ENCODE peak calls at places on chromosome X, in four cellular contexts. J is lower lobe of right lung, F is left ventricle myocardium inferior, M is BJ. B is an unnamed sample.

GRCh38 chrX:106952988-106953387 is 32.8 kb downstream of the CLDN2 start:
- DNase-seq in J (no peak), F (no peak), M (no peak), B (no peak)

GRCh38 chrX:10579753-10580060 is 40.7 kb downstream of the MID1 start:
- DNase-seq in J (no peak), F (no peak), M (no peak), B (no peak)

GRCh38 chrX:155056877-155057792 is 13.8 kb downstream of the CMC4 start:
- DNase-seq in J (peak), F (peak), M (no peak), B (no peak)

GRCh38 chrX:53280703-53281320 is 572 bp downstream of the IQSEC2 start:
- DNase-seq in J (no peak), F (peak), M (no peak), B (no peak)

GRCh38 chrX:119984652-119985051 is 41.1 kb upstream of the NKAP start:
- DNase-seq in J (no peak), F (no peak), M (no peak), B (no peak)

GRCh38 chrX:138745215-138745614 is 33.7 kb upstream of the FGF13 start:
- DNase-seq in J (no peak), F (no peak), M (no peak), B (no peak)

GRCh38 chrX:53000447-53001208 is 42.3 kb upstream of the FAM156A start:
- DNase-seq in J (no peak), F (no peak), M (no peak), B (no peak)

GRCh38 chrX:26352891-26353430 is 137.0 kb downstream of the MAGEB5 start:
- DNase-seq in J (no peak), F (no peak), M (no peak), B (no peak)

GRCh38 chrX:129690435-129690834 is 35.7 kb upstream of the APLN start:
- DNase-seq in J (no peak), F (peak), M (no peak), B (no peak)

GRCh38 chrX:116278819-116279218 is 108.3 kb downstream of the AGTR2 start:
- DNase-seq in J (no peak), F (no peak), M (no peak), B (no peak)

GRCh38 chrX:10401239-10401638 is 219.1 kb downstream of the MID1 start:
- DNase-seq in J (no peak), F (no peak), M (no peak), B (no peak)

GRCh38 chrX:65971151-65971550 is 68.7 kb downstream of the VSIG4 start:
- DNase-seq in J (no peak), F (no peak), M (no peak), B (no peak)

GRCh38 chrX:111868726-111869638 is 7.0 kb upstream of the TRPC5OS start:
- DNase-seq in J (no peak), F (no peak), M (no peak), B (no peak)

GRCh38 chrX:1466232-1466661 is 13.5 kb upstream of the ASMTL start:
- DNase-seq in J (peak), F (no peak), M (no peak), B (no peak)

GRCh38 chrX:42022158-42022557 is 98.8 kb upstream of the CASK start:
- DNase-seq in J (no peak), F (no peak), M (no peak), B (no peak)

GRCh38 chrX:10387011-10387410 is 230.2 kb downstream of the CLCN4 start:
- DNase-seq in J (no peak), F (no peak), M (peak), B (no peak)

GRCh38 chrX:68921937-68922456 is 93.2 kb downstream of the EFNB1 start:
- DNase-seq in J (no peak), F (no peak), M (no peak), B (no peak)

GRCh38 chrX:83185010-83185409 is 323.1 kb upstream of the POU3F4 start:
- DNase-seq in J (no peak), F (no peak), M (no peak), B (no peak)

GRCh38 chrX:2502668-2503519 is 2.1 kb upstream of the DHRSX start:
- DNase-seq in J (no peak), F (no peak), M (no peak), B (no peak)

GRCh38 chrX:119410027-119410819 is 11.1 kb downstream of the SLC25A43 start:
- DNase-seq in J (peak), F (no peak), M (peak), B (peak)

GRCh38 chrX:32472364-32472763 is 739.0 kb downstream of the DMD start:
- DNase-seq in J (no peak), F (no peak), M (no peak), B (no peak)

GRCh38 chrX:129980540-129981206 is 1.8 kb upstream of the BCORL1 start:
- DNase-seq in J (peak), F (peak), M (no peak), B (no peak)

GRCh38 chrX:147962476-147962875 is 18.7 kb upstream of the FMR1NB start:
- DNase-seq in J (no peak), F (no peak), M (peak), B (no peak)

GRCh38 chrX:112967341-112967740 is 126.7 kb upstream of the AMOT start:
- DNase-seq in J (no peak), F (no peak), M (no peak), B (no peak)

GRCh38 chrX:68048774-68049173 is 384.5 kb downstream of the OPHN1 start:
- DNase-seq in J (no peak), F (no peak), M (no peak), B (no peak)

GRCh38 chrX:94065091-94065490 is 391.1 kb downstream of the FAM133A start:
- DNase-seq in J (no peak), F (no peak), M (no peak), B (no peak)

GRCh38 chrX:19030805-19031204 is 46.9 kb upstream of the PHKA2 start:
- DNase-seq in J (no peak), F (no peak), M (no peak), B (no peak)

GRCh38 chrX:24133280-24133679 is 16.2 kb upstream of the ZFX start:
- DNase-seq in J (no peak), F (no peak), M (no peak), B (no peak)

GRCh38 chrX:48966796-48967579 is 4.7 kb downstream of the KCND1 start:
- DNase-seq in J (no peak), F (no peak), M (no peak), B (no peak)

GRCh38 chrX:47619486-47620302 is at the start of gene SYN1:
- DNase-seq in J (peak), F (peak), M (no peak), B (no peak)
- TF ChIP-seq CTCF in J (no peak), F (peak), M (no peak), B (peak)

GRCh38 chrX:12958059-12958458 is 16.9 kb upstream of the TMSB4X start:
- DNase-seq in J (no peak), F (no peak), M (no peak), B (no peak)

GRCh38 chrX:12965390-12965940 is 9.4 kb upstream of the TMSB4X start:
- DNase-seq in J (no peak), F (no peak), M (no peak), B (no peak)

GRCh38 chrX:12958461-12958860 is 16.4 kb upstream of the TMSB4X start:
- DNase-seq in J (no peak), F (no peak), M (no peak), B (no peak)

GRCh38 chrX:12962041-12962504 is 12.8 kb upstream of the TMSB4X start:
- DNase-seq in J (no peak), F (no peak), M (no peak), B (no peak)

GRCh38 chrX:12961191-12961718 is 13.7 kb upstream of the TMSB4X start:
- DNase-seq in J (no peak), F (no peak), M (no peak), B (no peak)
- TF ChIP-seq CTCF in J (no peak), F (no peak), M (no peak), B (no peak)

DNA sequence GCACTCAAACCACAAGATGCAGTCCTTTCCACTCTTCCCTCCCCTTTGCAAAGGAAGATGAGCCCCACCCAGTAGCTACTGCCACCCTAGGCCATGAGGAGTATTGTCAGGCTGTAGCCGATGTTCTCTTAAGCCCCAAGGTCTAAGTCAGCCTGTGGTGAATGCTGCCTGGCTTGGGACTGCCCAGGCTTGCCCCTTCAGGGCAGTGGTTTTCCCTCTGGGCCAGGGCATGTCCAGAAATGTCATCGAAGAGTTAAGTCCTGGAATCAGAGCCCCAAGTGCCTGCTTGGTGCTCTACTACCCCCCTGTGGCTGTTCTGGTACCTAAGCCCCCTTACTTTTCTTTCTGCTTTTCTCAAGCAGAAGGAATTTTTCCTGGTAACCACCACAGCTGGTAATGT is 11.8 kb upstream of the PGK1 start:
- DNase-seq in J (no peak), F (no peak), M (peak), B (no peak)
- TF ChIP-seq CTCF in J (no peak), F (no peak), M (peak), B (peak)

GRCh38 chrX:124230573-124231300 is 101.7 kb upstream of the TEX13D start:
- DNase-seq in J (no peak), F (no peak), M (no peak), B (no peak)

GRCh38 chrX:124231454-124231853 is 101.0 kb upstream of the TEX13D start:
- DNase-seq in J (no peak), F (no peak), M (no peak), B (no peak)

GRCh38 chrX:124229374-124229773 is 103.1 kb upstream of the TEX13D start:
- DNase-seq in J (no peak), F (no peak), M (no peak), B (no peak)

GRCh38 chrX:124226129-124226528 is 106.3 kb upstream of the TEX13D start:
- DNase-seq in J (no peak), F (no peak), M (no peak), B (no peak)

GRCh38 chrX:124228849-124229248 is 103.6 kb upstream of the TEX13D start:
- DNase-seq in J (no peak), F (no peak), M (no peak), B (no peak)
- TF ChIP-seq CTCF in J (no peak), F (no peak), M (no peak), B (no peak)

DNA sequence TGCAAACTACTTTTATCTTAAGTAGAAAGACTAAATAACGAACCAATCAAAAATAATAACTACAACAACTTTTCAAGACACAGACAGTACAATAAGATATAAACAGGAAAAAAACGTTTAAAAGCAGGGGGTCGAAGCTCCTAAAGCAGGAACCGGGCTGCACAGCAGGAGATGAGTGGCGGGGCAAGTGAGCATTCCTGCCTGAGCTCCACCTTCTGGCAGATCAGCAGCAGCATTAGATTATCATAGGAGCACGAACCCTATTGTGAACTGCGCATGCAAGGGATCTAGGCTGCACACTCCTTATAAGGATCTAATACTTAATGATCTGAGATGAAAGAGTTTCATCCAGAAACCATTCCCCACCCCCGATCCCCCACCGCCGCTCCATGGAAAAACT is 146.2 kb downstream of the TEX11 start:
- DNase-seq in J (no peak), F (no peak), M (no peak), B (no peak)
- TF ChIP-seq CTCF in J (no peak), F (no peak), M (no peak), B (no peak)

DNA sequence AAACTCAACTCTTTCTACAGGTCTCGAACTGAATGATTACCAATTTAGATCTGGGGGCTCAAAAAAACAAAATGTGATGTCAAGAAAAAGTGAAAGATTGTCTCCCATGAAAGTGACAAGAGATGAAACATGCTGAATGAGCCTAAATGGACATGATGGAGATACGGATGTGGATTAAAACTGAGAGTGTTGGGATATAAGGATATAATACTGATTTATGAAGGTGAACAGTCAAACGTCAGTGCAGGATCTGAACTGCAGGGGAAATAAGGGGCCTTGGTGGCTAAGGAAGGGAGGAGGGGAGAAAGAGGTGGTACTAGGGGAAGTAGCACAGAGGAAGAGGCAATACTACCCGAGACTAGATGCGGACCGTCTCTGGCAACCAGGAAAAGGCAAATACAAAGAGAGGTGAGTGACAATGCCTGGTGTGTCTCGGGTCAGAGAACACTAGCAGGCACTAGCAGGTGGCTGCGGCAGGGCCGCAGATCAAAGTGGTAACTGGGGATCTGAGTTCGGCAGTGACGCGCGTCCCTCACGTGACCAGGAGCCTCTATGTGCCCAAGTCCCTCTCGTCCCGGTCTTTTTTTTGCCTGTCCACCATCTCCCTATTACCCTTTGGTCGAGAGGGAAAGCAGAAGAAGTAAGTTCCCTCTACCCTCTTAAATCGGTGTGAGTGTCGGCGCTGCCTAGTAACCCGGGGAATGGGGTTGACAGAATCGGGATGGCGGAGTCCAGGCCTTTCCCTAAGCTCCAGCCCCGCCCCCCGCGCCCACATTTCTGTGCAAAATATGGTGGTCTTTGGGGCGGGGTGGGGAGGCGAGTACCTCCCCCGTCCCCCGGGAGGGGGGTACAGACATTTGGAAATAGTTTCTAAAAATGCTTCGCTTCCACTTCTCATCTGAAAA is at the start of gene TCEAL1:
- DNase-seq in J (peak), F (peak), M (no peak), B (no peak)
- TF ChIP-seq CTCF in J (no peak), F (no peak), M (no peak), B (no peak)